ENCODE peak calls at places on chromosome 20, in six cellular contexts. X is RWPE1, V is heart left ventricle, I is MM.1S, K is left ventricle myocardium inferior, R is H9. P is an unnamed sample.

GRCh38 chr20:49320460-49320859 is 42.6 kb upstream of the ZNFX1 start:
- DNase-seq in X (peak), K (no peak), I (no peak), V (no peak), R (peak), P (peak)

GRCh38 chr20:59222239-59222981 is 58.8 kb downstream of the ZNF831 start:
- DNase-seq in K (peak), I (peak), V (peak), R (peak), X (peak), P (peak)

GRCh38 chr20:51570755-51571469 is 28.4 kb upstream of the NFATC2 start:
- DNase-seq in X (no peak), I (no peak), K (peak), V (peak), R (no peak), P (no peak)

GRCh38 chr20:61588356-61589054 is 336.4 kb downstream of the CDH4 start:
- DNase-seq in V (no peak), X (no peak), I (no peak), K (no peak), R (no peak), P (peak)

GRCh38 chr20:52056203-52057062 is 135.1 kb downstream of the ZFP64 start:
- DNase-seq in I (no peak), K (no peak), R (no peak), X (peak), V (no peak), P (peak)

GRCh38 chr20:56940466-56940865 is 311.4 kb downstream of the TFAP2C start:
- DNase-seq in X (no peak), R (no peak), I (no peak), V (no peak), K (no peak), P (no peak)

GRCh38 chr20:50919567-50919966 is 11.7 kb downstream of the ADNP start:
- DNase-seq in K (no peak), R (no peak), I (no peak), V (no peak), X (peak), P (peak)

GRCh38 chr20:25544316-25544715 is 41.0 kb downstream of the NINL start:
- DNase-seq in R (no peak), K (no peak), X (no peak), V (no peak), I (no peak), P (no peak)

GRCh38 chr20:33810885-33811762 is at the start of gene CHMP4B:
- DNase-seq in I (peak), K (peak), X (peak), V (peak), R (peak), P (peak)

GRCh38 chr20:61805781-61806180 is 259.9 kb downstream of the TAF4 start:
- DNase-seq in X (no peak), V (no peak), R (no peak), I (no peak), K (no peak), P (no peak)

GRCh38 chr20:62009869-62010445 is 55.7 kb downstream of the TAF4 start:
- DNase-seq in X (no peak), K (no peak), R (no peak), V (no peak), I (no peak), P (no peak)

GRCh38 chr20:24109008-24109407 is 120.4 kb upstream of the GGTLC1 start:
- DNase-seq in X (no peak), K (no peak), I (no peak), R (peak), V (no peak), P (no peak)

GRCh38 chr20:58511861-58512260 is 3.3 kb downstream of the APCDD1L start:
- DNase-seq in X (no peak), R (peak), K (no peak), I (no peak), V (no peak), P (no peak)

GRCh38 chr20:49372095-49372734 is 94.4 kb upstream of the ZNFX1 start:
- DNase-seq in K (no peak), R (no peak), I (no peak), X (peak), V (no peak), P (no peak)

GRCh38 chr20:62288535-62289105 is 14.2 kb upstream of the ADRM1 start:
- DNase-seq in I (no peak), K (no peak), V (no peak), X (no peak), R (no peak), P (no peak)

GRCh38 chr20:16476032-16476431 is 97.2 kb downstream of the KIF16B start:
- DNase-seq in X (peak), R (no peak), I (peak), V (no peak), K (no peak), P (no peak)

GRCh38 chr20:43188861-43189613 is 669 bp downstream of the PTPRT start:
- DNase-seq in K (no peak), V (no peak), R (peak), X (no peak), I (no peak), P (no peak)

GRCh38 chr20:17618673-17619013 is 48.8 kb downstream of the DSTN start:
- DNase-seq in V (no peak), X (no peak), K (no peak), I (no peak), R (no peak), P (no peak)

GRCh38 chr20:62088258-62089127 is 22.8 kb upstream of the TAF4 start:
- DNase-seq in R (no peak), K (no peak), I (no peak), X (peak), V (no peak), P (peak)

GRCh38 chr20:50520222-50520877 is 10.2 kb downstream of the PTPN1 start:
- DNase-seq in I (no peak), V (no peak), X (no peak), R (no peak), K (no peak), P (no peak)

GRCh38 chr20:584375-585301 is 25.5 kb downstream of the TCF15 start:
- DNase-seq in R (no peak), I (peak), V (peak), X (no peak), K (no peak), P (no peak)

GRCh38 chr20:21496452-21496851 is 17.4 kb downstream of the NKX2-2 start:
- DNase-seq in K (no peak), I (no peak), R (no peak), V (no peak), X (peak), P (peak)
- TF ChIP-seq CTCF in K (no peak), I (no peak), R (no peak), V (no peak), X (no peak), P (no peak)

GRCh38 chr20:38536310-38536709 is 44.7 kb upstream of the ADIG start:
- DNase-seq in K (no peak), I (no peak), R (no peak), X (peak), V (no peak), P (no peak)
- H3K27ac ChIP-seq in K (no peak), I (no peak), R (no peak), X (no peak), V (no peak), P (no peak)

DNA sequence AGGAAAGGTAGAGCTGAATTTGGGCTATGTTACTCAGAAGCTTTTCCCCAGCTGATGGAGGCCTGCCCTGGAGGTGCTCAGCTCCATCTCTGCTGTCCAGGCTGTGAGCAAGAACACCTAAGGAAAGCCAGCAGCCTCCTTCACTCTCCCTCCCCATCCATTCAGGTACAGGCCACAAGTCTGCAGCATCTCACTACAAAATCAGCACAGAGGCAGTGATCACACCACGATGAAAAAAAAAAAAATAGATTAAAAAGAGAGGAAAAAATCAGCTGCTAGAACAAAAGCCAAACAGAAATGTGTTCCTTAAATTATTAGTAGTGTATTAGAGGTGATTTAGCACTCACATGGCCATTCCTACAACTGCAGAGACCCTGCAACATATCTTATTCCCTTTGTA is 515.0 kb downstream of the CDH26 start:
- DNase-seq in R (no peak), K (no peak), I (no peak), X (no peak), V (no peak), P (no peak)
- TF ChIP-seq CTCF in R (no peak), K (no peak), I (no peak), X (no peak), V (no peak), P (no peak)

DNA sequence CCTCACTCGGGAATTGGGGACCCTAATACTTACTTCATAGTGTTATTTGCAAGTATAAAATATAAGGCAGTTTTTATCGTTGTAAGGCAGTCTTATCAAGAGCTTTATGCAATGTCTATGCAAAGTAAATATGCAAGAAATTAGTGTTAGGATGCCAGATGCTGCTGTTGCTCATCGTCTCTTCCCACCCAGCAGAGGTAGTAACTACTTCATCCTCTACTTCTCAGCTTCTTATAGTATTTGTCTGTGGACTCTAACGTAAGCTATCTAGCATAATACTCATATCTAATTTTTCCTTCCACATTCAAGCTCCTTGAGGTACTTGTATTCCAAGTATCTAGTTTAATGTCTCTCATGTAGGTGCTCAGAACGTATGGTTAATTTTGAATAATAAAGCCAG is 11.6 kb downstream of the PLCG1 start:
- DNase-seq in K (no peak), X (no peak), I (no peak), V (no peak), R (no peak), P (no peak)
- H3K27ac ChIP-seq in K (peak), X (no peak), I (no peak), V (peak), R (no peak), P (no peak)

GRCh38 chr20:45962031-45962755 is 9.8 kb downstream of the ZNF335 start:
- DNase-seq in V (no peak), R (peak), X (no peak), K (no peak), I (no peak), P (no peak)

GRCh38 chr20:45964024-45964423 is 8.0 kb downstream of the ZNF335 start:
- DNase-seq in X (no peak), R (no peak), I (no peak), V (no peak), K (no peak), P (no peak)

GRCh38 chr20:45959956-45960630 is 11.9 kb downstream of the ZNF335 start:
- DNase-seq in V (no peak), K (no peak), R (peak), X (no peak), I (no peak), P (no peak)

GRCh38 chr20:45965169-45966002 is 6.6 kb downstream of the ZNF335 start:
- DNase-seq in R (peak), K (no peak), V (no peak), X (no peak), I (no peak), P (no peak)

GRCh38 chr20:45963059-45964011 is 8.7 kb downstream of the ZNF335 start:
- DNase-seq in K (no peak), X (no peak), V (no peak), I (peak), R (peak), P (no peak)
- TF ChIP-seq CTCF in K (peak), X (peak), V (peak), I (peak), R (peak), P (no peak)

DNA sequence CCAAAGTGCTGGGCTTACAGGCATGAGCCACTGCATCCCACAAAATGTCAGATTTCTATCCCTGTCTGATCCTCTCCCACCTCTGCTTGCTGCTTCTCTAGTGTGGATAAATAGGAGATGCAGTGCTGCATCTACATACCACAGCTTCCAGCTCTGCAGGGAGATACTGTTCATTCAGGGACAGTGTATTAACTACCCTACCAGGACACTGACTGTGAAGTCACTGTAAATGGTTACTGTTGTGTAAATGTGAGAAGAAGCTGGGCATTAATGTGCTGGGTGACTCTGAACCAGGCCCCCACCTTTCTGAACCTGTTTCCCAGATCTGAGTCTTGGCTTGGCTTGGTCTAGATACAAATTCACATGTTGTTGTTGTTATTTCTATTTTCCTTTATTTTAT is 488.6 kb upstream of the SULF2 start:
- DNase-seq in I (no peak), V (no peak), X (no peak), R (no peak), K (no peak), P (no peak)
- H3K27ac ChIP-seq in I (no peak), V (no peak), X (no peak), R (no peak), K (no peak), P (no peak)

GRCh38 chr20:41245086-41245707 is 72.3 kb downstream of the ZHX3 start:
- DNase-seq in R (peak), K (no peak), I (no peak), V (peak), X (no peak), P (no peak)
- TF ChIP-seq CTCF in R (peak), K (peak), I (no peak), V (no peak), X (no peak), P (no peak)

GRCh38 chr20:45059022-45059728 is 41.8 kb downstream of the KCNS1 start:
- DNase-seq in R (no peak), I (peak), V (no peak), X (peak), K (no peak), P (peak)
- H3K27ac ChIP-seq in R (no peak), I (peak), V (no peak), X (no peak), K (no peak), P (no peak)

DNA sequence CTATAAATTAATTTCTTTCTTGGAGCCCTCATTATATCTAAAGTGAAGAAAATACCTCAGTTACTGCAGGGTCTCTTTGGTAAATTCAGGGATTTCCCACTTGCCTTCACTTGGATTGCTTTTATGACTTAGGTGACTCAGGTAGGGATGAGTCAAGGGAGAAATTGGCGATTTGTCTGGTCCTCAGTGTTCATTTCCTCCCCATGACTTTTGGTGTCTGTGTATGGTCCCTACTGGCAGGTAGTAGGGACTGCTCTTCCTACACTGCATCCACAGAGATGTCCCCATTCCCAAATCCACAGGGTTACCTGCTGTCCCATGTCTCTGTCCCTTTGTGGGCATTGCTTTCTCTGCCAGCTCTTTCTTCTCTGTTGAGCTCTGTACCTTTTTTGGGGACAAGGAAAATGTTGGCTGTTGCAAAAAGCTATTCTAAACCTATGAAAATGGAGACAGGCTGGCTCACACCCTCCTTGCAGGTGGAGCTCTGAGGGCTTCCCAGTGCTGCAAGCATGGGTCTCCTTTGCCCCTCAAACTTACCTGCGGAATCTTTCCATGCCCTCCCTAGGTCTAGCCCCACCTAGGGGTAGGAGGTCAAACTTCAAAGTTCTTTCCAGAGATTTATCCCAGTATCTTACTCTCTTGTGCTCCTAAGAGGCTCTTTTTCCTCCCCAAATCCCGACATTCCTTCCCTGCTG is 211.9 kb downstream of the ZNF217 start:
- DNase-seq in K (no peak), R (no peak), V (no peak), X (no peak), I (no peak), P (no peak)
- TF ChIP-seq CTCF in K (no peak), R (peak), V (no peak), X (no peak), I (no peak), P (no peak)

GRCh38 chr20:38291961-38292360 is 12.0 kb upstream of the BPI start:
- DNase-seq in V (no peak), R (no peak), K (no peak), I (no peak), X (no peak), P (no peak)
- H3K27ac ChIP-seq in V (no peak), R (no peak), K (no peak), I (no peak), X (no peak), P (no peak)

P was measured in astrocyte.